ENCODE peak calls at places on chromosomes 6 and 20, in five cellular contexts. K is astrocyte of the cerebellum, Q is coronary artery, T is GM12865, C is choroid plexus epithelial cell. P is an unnamed sample.

GRCh38 chr20:53081916-53082863 is 110.0 kb downstream of the TSHZ2 start:
- DNase-seq in K (no peak), Q (no peak), T (no peak), C (peak), P (no peak)

GRCh38 chr20:58709013-58709702 is 16.6 kb downstream of the NPEPL1 start:
- DNase-seq in K (no peak), Q (peak), T (no peak), C (no peak), P (no peak)

GRCh38 chr6:10962673-10963072 is 75.8 kb downstream of the SYCP2L start:
- DNase-seq in K (peak), Q (no peak), T (peak), C (peak), P (peak)

GRCh38 chr20:1935696-1936366 is 40.6 kb downstream of the SIRPA start:
- DNase-seq in K (no peak), Q (no peak), T (no peak), C (no peak), P (no peak)

GRCh38 chr20:3871549-3872265 is 17.5 kb upstream of the PANK2 start:
- DNase-seq in K (no peak), Q (no peak), T (no peak), C (peak), P (no peak)

GRCh38 chr6:108896111-108896661 is 48.0 kb downstream of the ARMC2 start:
- DNase-seq in K (peak), Q (no peak), T (peak), C (peak), P (peak)

GRCh38 chr6:83708970-83709747 is at the start of gene SNAP91:
- DNase-seq in K (no peak), Q (no peak), T (peak), C (peak), P (no peak)

GRCh38 chr6:98845201-98846020 is 11.0 kb downstream of the POU3F2 start:
- DNase-seq in K (peak), Q (no peak), T (peak), C (peak), P (peak)

GRCh38 chr6:167898673-167899311 is 72.1 kb downstream of the AFDN start:
- DNase-seq in K (peak), Q (no peak), T (peak), C (peak), P (peak)

GRCh38 chr20:19661717-19662637 is 96.1 kb upstream of the RIN2 start:
- DNase-seq in K (peak), Q (peak), T (peak), C (peak), P (peak)

GRCh38 chr6:4049246-4049645 is 29.7 kb downstream of the FAM217A start:
- DNase-seq in K (no peak), Q (no peak), T (no peak), C (no peak), P (no peak)

GRCh38 chr20:568097-568864 is 24.7 kb upstream of the CSNK2A1 start:
- DNase-seq in K (no peak), Q (no peak), T (no peak), C (no peak), P (no peak)
- H3K4me3 ChIP-seq in K (no peak), Q (no peak), T (no peak), C (no peak), P (no peak)

DNA sequence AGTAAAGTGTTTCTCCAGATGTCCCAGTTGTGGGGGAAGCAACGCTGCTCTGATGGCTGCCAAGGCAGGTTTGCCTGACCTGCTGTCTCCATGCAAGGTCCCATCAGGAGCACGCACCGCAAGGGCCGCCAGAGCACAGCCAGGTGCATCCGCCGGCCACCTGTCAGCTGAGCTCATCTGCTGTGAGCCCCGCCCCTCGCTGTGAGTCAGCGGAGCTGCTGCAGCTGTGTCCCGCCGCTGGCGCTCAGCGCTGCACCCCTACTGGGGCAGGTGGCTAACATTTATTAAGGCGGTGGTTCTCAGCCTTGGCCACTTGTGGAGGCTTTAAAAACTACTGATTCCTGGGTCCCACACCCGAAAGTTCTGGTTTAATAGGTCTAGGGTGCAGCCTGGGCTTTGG is 225.7 kb downstream of the UST start:
- DNase-seq in K (no peak), Q (no peak), T (peak), C (peak), P (no peak)
- H3K4me3 ChIP-seq in K (no peak), Q (no peak), T (no peak), C (no peak), P (no peak)

DNA sequence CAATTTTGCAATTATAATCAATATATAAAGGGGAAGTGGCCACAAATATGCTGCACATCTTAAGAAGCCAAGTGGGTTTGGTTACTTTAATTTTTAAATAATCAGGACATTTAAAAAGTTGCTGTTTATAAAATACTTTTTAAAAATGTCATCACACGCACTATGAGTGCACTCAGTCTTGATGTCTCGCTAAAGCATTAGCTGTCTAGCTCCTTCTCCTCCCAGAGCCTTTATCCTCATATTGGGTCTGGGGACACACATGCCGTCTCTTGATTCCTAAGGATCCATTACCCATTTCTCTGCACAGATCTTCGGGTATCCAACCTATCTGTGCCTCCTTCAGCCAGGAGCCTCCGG is 439 bp upstream of the CAP2 start:
- DNase-seq in K (no peak), Q (no peak), T (no peak), C (no peak), P (no peak)
- H3K4me3 ChIP-seq in K (peak), Q (peak), T (no peak), C (peak), P (peak)

GRCh38 chr6:26157150-26157837 is 70.1 kb downstream of the HFE start:
- DNase-seq in K (no peak), Q (peak), T (peak), C (no peak), P (no peak)
- H3K4me3 ChIP-seq in K (peak), Q (peak), T (peak), C (peak), P (peak)

GRCh38 chr6:36953931-36954261 is 642 bp upstream of the PI16 start:
- DNase-seq in K (no peak), Q (peak), T (no peak), C (no peak), P (no peak)

GRCh38 chr6:36954262-36954931 is at the start of gene PI16:
- DNase-seq in K (no peak), Q (peak), T (no peak), C (no peak), P (no peak)

GRCh38 chr6:36956111-36956820 is 1.7 kb downstream of the PI16 start:
- DNase-seq in K (no peak), Q (no peak), T (no peak), C (no peak), P (no peak)

GRCh38 chr6:36955671-36956070 is 1.1 kb downstream of the PI16 start:
- DNase-seq in K (no peak), Q (no peak), T (no peak), C (no peak), P (no peak)

GRCh38 chr6:36955136-36955535 is 598 bp downstream of the PI16 start:
- DNase-seq in K (no peak), Q (no peak), T (no peak), C (no peak), P (no peak)
- H3K4me3 ChIP-seq in K (no peak), Q (no peak), T (no peak), C (no peak), P (no peak)

GRCh38 chr6:26457796-26458688 is at the start of gene BTN2A1:
- DNase-seq in K (peak), Q (peak), T (peak), C (peak), P (peak)

GRCh38 chr6:26455357-26455970 is 2.3 kb upstream of the BTN2A1 start:
- DNase-seq in K (no peak), Q (no peak), T (no peak), C (peak), P (peak)

GRCh38 chr6:26459023-26459810 is 1.5 kb downstream of the BTN2A1 start:
- DNase-seq in K (no peak), Q (no peak), T (no peak), C (peak), P (no peak)

GRCh38 chr6:26454641-26455040 is 3.1 kb upstream of the BTN2A1 start:
- DNase-seq in K (no peak), Q (no peak), T (no peak), C (no peak), P (no peak)

DNA sequence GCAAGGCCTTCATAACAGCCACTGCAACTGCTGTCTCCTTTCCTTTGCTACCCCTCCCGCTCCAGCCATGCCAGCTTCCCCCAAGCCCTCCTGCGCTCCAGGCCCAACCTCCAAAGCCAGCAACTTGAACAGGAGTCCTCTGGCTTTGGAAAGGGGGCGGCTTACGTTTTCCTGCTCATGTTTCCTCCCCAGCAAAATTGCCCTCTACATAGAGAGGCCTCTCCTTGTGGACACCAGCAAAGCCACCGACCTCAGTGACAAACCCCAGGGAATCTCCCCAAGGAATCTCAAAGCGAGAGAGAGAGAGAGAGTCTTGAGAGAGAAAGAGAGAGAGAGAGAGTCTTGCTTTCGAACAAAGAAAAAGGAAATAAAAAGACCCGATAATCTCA is 354 bp upstream of the BTN2A1 start:
- DNase-seq in K (no peak), Q (peak), T (no peak), C (no peak), P (no peak)
- H3K4me3 ChIP-seq in K (peak), Q (peak), T (peak), C (peak), P (peak)

DNA sequence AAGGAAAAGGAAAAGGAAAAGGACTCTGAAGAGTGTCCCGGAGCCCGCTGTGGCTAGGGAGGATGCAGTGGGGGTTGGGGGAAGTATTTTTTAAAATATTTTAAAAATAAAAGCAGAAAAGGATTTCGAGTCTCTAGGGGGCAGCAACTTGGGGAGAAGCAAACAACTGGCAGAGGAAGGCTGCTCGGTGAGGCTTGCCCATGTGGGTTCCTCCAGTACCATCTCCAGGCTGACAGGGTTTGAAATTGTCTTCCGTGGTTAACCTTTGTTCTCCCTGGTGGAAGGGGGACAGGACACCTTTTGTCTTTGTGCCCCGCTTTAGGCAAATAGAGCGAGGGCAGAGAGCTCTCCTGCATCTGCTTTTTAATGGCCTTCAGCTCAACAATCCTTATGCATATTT is 60.4 kb upstream of the SNX9 start:
- DNase-seq in K (no peak), Q (no peak), T (no peak), C (peak), P (no peak)
- H3K4me3 ChIP-seq in K (no peak), Q (no peak), T (no peak), C (no peak), P (no peak)

GRCh38 chr6:119355157-119355556 is 5.6 kb upstream of the MAN1A1 start:
- DNase-seq in K (no peak), Q (no peak), T (no peak), C (no peak), P (no peak)

GRCh38 chr6:119360262-119360915 is 10.8 kb upstream of the MAN1A1 start:
- DNase-seq in K (no peak), Q (no peak), T (no peak), C (no peak), P (no peak)

GRCh38 chr6:119351005-119351394 is 1.4 kb upstream of the MAN1A1 start:
- DNase-seq in K (peak), Q (no peak), T (peak), C (peak), P (no peak)

GRCh38 chr6:119353696-119354095 is 4.1 kb upstream of the MAN1A1 start:
- DNase-seq in K (no peak), Q (no peak), T (no peak), C (no peak), P (no peak)

GRCh38 chr6:119355890-119356289 is 6.3 kb upstream of the MAN1A1 start:
- DNase-seq in K (no peak), Q (no peak), T (no peak), C (no peak), P (no peak)
- H3K4me3 ChIP-seq in K (no peak), Q (no peak), T (no peak), C (no peak), P (no peak)

GRCh38 chr20:608970-609369 is 1.1 kb downstream of the TCF15 start:
- DNase-seq in K (no peak), Q (no peak), T (no peak), C (no peak), P (no peak)

GRCh38 chr20:611843-612185 is 1.7 kb upstream of the TCF15 start:
- DNase-seq in K (no peak), Q (no peak), T (no peak), C (no peak), P (no peak)

GRCh38 chr20:609371-609964 is 641 bp downstream of the TCF15 start:
- DNase-seq in K (no peak), Q (no peak), T (no peak), C (no peak), P (no peak)

GRCh38 chr20:611047-611842 is 1.1 kb upstream of the TCF15 start:
- DNase-seq in K (no peak), Q (no peak), T (no peak), C (no peak), P (no peak)

GRCh38 chr20:610130-611046 is at the start of gene TCF15:
- DNase-seq in K (no peak), Q (no peak), T (no peak), C (peak), P (no peak)
- H3K4me3 ChIP-seq in K (no peak), Q (peak), T (no peak), C (no peak), P (no peak)

GRCh38 chr20:31663524-31663837 is 25.8 kb downstream of the COX4I2 start:
- DNase-seq in K (no peak), Q (no peak), T (no peak), C (peak), P (no peak)

GRCh38 chr20:31666258-31667042 is 28.7 kb downstream of the COX4I2 start:
- DNase-seq in K (no peak), Q (no peak), T (no peak), C (no peak), P (no peak)

GRCh38 chr20:31665753-31666152 is 28.0 kb downstream of the COX4I2 start:
- DNase-seq in K (no peak), Q (no peak), T (no peak), C (no peak), P (no peak)

GRCh38 chr20:31663838-31664695 is 26.4 kb downstream of the COX4I2 start:
- DNase-seq in K (no peak), Q (no peak), T (no peak), C (no peak), P (no peak)

GRCh38 chr20:31664696-31665354 is 27.1 kb downstream of the COX4I2 start:
- DNase-seq in K (no peak), Q (no peak), T (no peak), C (no peak), P (no peak)
- H3K4me3 ChIP-seq in K (no peak), Q (no peak), T (no peak), C (no peak), P (no peak)